ENCODE peak calls at places on chromosome 1, in ten cellular contexts. B is activated naive CD4-positive, alpha-beta T cell; Q is fibroblast of pulmonary artery; S is HEK293T; P is SJSA1; D is GM23338; L is EH; T is CD4-positive, alpha-beta T cell; X is adrenal gland; K is mesendoderm. M is an unnamed sample.

GRCh38 chr1:10788592-10789006 is 7.8 kb downstream of the CASZ1 start:
- DNase-seq in X (peak), Q (no peak), S (no peak), L (peak), P (no peak), B (no peak), T (no peak), D (peak), K (peak), M (no peak)

GRCh38 chr1:26277261-26277661 is 2.6 kb upstream of the SH3BGRL3 start:
- DNase-seq in D (no peak), B (no peak), X (no peak), K (no peak), S (no peak), P (no peak), T (no peak), Q (no peak), L (no peak), M (no peak)

GRCh38 chr1:207029991-207030521 is 2.5 kb downstream of the C1orf116 start:
- DNase-seq in S (no peak), P (no peak), T (no peak), X (no peak), L (peak), D (no peak), K (peak), Q (no peak), B (no peak), M (no peak)

GRCh38 chr1:5994713-5995621 is 2.7 kb upstream of the NPHP4 start:
- DNase-seq in D (peak), T (peak), X (no peak), B (peak), L (no peak), S (no peak), Q (no peak), K (no peak), P (no peak), M (no peak)

GRCh38 chr1:169794530-169795416 is at the start of gene METTL18:
- DNase-seq in P (peak), X (peak), B (peak), S (peak), L (peak), D (peak), T (peak), K (peak), Q (peak), M (peak)

GRCh38 chr1:229205854-229206253 is 65.1 kb upstream of the RAB4A start:
- DNase-seq in L (no peak), X (no peak), S (no peak), T (no peak), K (no peak), P (no peak), Q (no peak), B (no peak), D (no peak), M (no peak)

GRCh38 chr1:178371236-178371635 is 125.5 kb downstream of the CLEC20A start:
- DNase-seq in Q (peak), X (peak), K (peak), D (peak), P (no peak), T (no peak), S (no peak), L (peak), B (no peak), M (no peak)

GRCh38 chr1:224528900-224529299 is 87.2 kb upstream of the CNIH3 start:
- DNase-seq in B (no peak), T (no peak), D (no peak), K (peak), S (no peak), X (no peak), Q (peak), P (peak), L (peak), M (no peak)

GRCh38 chr1:106502659-106503058 is 553.8 kb upstream of the PRMT6 start:
- DNase-seq in K (no peak), D (no peak), T (no peak), P (no peak), B (no peak), X (no peak), Q (no peak), L (no peak), S (no peak), M (no peak)

GRCh38 chr1:219568728-219569127 is 44.2 kb downstream of the ZC3H11B start:
- DNase-seq in X (no peak), K (no peak), Q (no peak), L (no peak), T (no peak), S (no peak), D (no peak), P (no peak), B (no peak), M (no peak)

GRCh38 chr1:38028105-38028591 is 15.6 kb downstream of the UTP11 start:
- DNase-seq in B (no peak), S (no peak), Q (no peak), L (peak), T (no peak), D (peak), K (peak), P (no peak), X (peak), M (no peak)

GRCh38 chr1:191290441-191290840 is 812.8 kb upstream of the BRINP3 start:
- DNase-seq in L (no peak), T (no peak), X (no peak), B (no peak), Q (no peak), D (peak), S (no peak), P (no peak), K (no peak), M (no peak)

GRCh38 chr1:119613769-119614358 is 34.2 kb downstream of the ZNF697 start:
- DNase-seq in B (peak), X (peak), S (peak), Q (peak), L (peak), D (peak), T (peak), P (peak), K (peak), M (peak)

GRCh38 chr1:6094801-6095505 is 49.3 kb downstream of the KCNAB2 start:
- DNase-seq in B (no peak), L (no peak), P (no peak), Q (no peak), T (no peak), K (no peak), D (no peak), X (no peak), S (no peak), M (no peak)